ENCODE peak calls at places on chromosomes 5 and 9, in four cellular contexts. P, E, F and J are unnamed samples.

GRCh38 chr9:112838342-112838741 is 52.3 kb downstream of the SLC46A2 start:
- DNase-seq in P (no peak), E (no peak), F (no peak), J (no peak)

GRCh38 chr9:108180511-108180910 is 675.3 kb downstream of the ACTL7B start:
- DNase-seq in P (no peak), E (no peak), F (no peak), J (no peak)

GRCh38 chr9:25827626-25828025 is 149.4 kb upstream of the TUSC1 start:
- DNase-seq in P (no peak), E (no peak), F (no peak), J (no peak)

GRCh38 chr5:37704406-37704805 is 135.4 kb downstream of the GDNF start:
- DNase-seq in P (no peak), E (no peak), F (no peak), J (no peak)

GRCh38 chr5:124052201-124052600 is 540.2 kb downstream of the CSNK1G3 start:
- DNase-seq in P (no peak), E (no peak), F (no peak), J (no peak)

GRCh38 chr5:55226027-55226933 is 835 bp downstream of the MCIDAS start:
- DNase-seq in P (peak), E (peak), F (peak), J (peak)

GRCh38 chr5:555058-555623 is 30.9 kb upstream of the SLC9A3 start:
- DNase-seq in P (no peak), E (no peak), F (no peak), J (no peak)

GRCh38 chr9:137186385-137186784 is 2.0 kb downstream of the ANAPC2 start:
- DNase-seq in P (peak), E (no peak), F (no peak), J (no peak)

GRCh38 chr5:69187342-69187741 is 2.0 kb upstream of the CENPH start:
- DNase-seq in P (no peak), E (no peak), F (no peak), J (no peak)

GRCh38 chr5:56026863-56027300 is 32.1 kb upstream of the IL6ST start:
- DNase-seq in P (no peak), E (no peak), F (no peak), J (no peak)

GRCh38 chr5:41832430-41832829 is 37.8 kb downstream of the OXCT1 start:
- DNase-seq in P (no peak), E (no peak), F (no peak), J (no peak)

GRCh38 chr9:92808726-92809451 is 44.3 kb upstream of the BICD2 start:
- DNase-seq in P (peak), E (peak), F (peak), J (peak)

GRCh38 chr5:24788829-24789509 is 144.2 kb upstream of the CDH10 start:
- DNase-seq in P (no peak), E (no peak), F (no peak), J (no peak)

GRCh38 chr9:109793196-109793595 is 13.2 kb downstream of the PALM2AKAP2 start:
- DNase-seq in P (no peak), E (no peak), F (no peak), J (no peak)

GRCh38 chr5:79236364-79236969 is 536 bp downstream of the JMY start:
- DNase-seq in P (peak), E (no peak), F (peak), J (peak)

GRCh38 chr5:84028093-84028492 is 307.4 kb upstream of the HAPLN1 start:
- DNase-seq in P (no peak), E (no peak), F (no peak), J (no peak)

GRCh38 chr5:756865-757345 is 27.6 kb downstream of the ZDHHC11B start:
- DNase-seq in P (no peak), E (peak), F (peak), J (no peak)

GRCh38 chr9:113299800-113300292 is 3.3 kb downstream of the RNF183 start:
- DNase-seq in P (peak), E (no peak), F (no peak), J (no peak)

GRCh38 chr9:38009035-38009501 is 60.0 kb downstream of the SHB start:
- DNase-seq in P (no peak), E (no peak), F (no peak), J (no peak)

GRCh38 chr5:88825782-88826110 is 57.2 kb downstream of the MEF2C start:
- DNase-seq in P (no peak), E (no peak), F (no peak), J (no peak)

GRCh38 chr5:137894586-137894985 is 5.3 kb downstream of the PKD2L2 start:
- DNase-seq in P (no peak), E (no peak), F (no peak), J (no peak)

GRCh38 chr5:141968914-141969608 is at the start of gene RNF14:
- DNase-seq in P (peak), E (peak), F (peak), J (peak)

GRCh38 chr9:12719431-12719830 is 26.2 kb downstream of the TYRP1 start:
- DNase-seq in P (no peak), E (peak), F (peak), J (no peak)

GRCh38 chr9:94687451-94687850 is 39.0 kb upstream of the AOPEP start:
- DNase-seq in P (no peak), E (no peak), F (no peak), J (no peak)

GRCh38 chr5:102090770-102091169 is 205.3 kb downstream of the SLCO4C1 start:
- DNase-seq in P (peak), E (peak), F (peak), J (peak)

GRCh38 chr5:33313150-33313549 is 127.6 kb upstream of the TARS1 start:
- DNase-seq in P (no peak), E (no peak), F (no peak), J (no peak)

GRCh38 chr5:61416010-61416409 is 84.0 kb downstream of the ZSWIM6 start:
- DNase-seq in P (no peak), E (no peak), F (no peak), J (no peak)

GRCh38 chr9:84166828-84167400 is 173.6 kb downstream of the SLC28A3 start:
- DNase-seq in P (no peak), E (no peak), F (no peak), J (no peak)

GRCh38 chr5:39755986-39756385 is 331.2 kb upstream of the DAB2 start:
- DNase-seq in P (peak), E (no peak), F (no peak), J (no peak)

GRCh38 chr9:11319477-11320060 is 706.8 kb upstream of the PTPRD start:
- DNase-seq in P (no peak), E (no peak), F (peak), J (peak)

GRCh38 chr5:120684213-120684612 is 220.1 kb downstream of the PRR16 start:
- DNase-seq in P (no peak), E (no peak), F (no peak), J (no peak)

GRCh38 chr5:179438041-179438441 is 92.8 kb upstream of the ADAMTS2 start:
- DNase-seq in P (no peak), E (no peak), F (peak), J (no peak)
- TF ChIP-seq FOXJ3 in P (no peak), E (no peak), F (peak), J (no peak)

GRCh38 chr5:170757669-170758068 is 25.9 kb upstream of the GABRP start:
- DNase-seq in P (no peak), E (no peak), F (no peak), J (no peak)

GRCh38 chr5:170761048-170761707 is 22.3 kb upstream of the GABRP start:
- DNase-seq in P (no peak), E (no peak), F (no peak), J (peak)

GRCh38 chr5:170758481-170758880 is 25.0 kb upstream of the GABRP start:
- DNase-seq in P (no peak), E (no peak), F (no peak), J (no peak)

GRCh38 chr5:170761708-170762066 is 21.8 kb upstream of the GABRP start:
- DNase-seq in P (no peak), E (no peak), F (no peak), J (no peak)

DNA sequence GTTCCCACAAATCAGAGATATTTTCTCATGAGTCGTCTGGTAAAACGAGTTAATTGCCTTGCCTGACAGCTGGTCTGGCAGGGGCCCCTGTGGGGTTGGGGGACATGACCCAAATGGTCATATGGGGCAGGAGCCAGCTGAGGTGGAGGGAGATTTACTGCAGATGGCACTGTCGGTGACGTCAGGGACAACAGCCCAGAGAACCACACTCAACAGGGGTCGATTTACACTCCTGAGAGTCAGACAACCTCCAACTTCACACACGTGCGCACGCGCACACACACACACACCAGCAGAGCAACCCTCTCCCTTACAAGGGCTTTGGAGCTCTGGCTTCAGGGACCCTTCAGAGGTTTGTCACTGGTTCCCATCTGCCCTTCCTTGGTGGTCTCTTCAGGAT is 23.4 kb upstream of the GABRP start:
- DNase-seq in P (no peak), E (no peak), F (no peak), J (no peak)
- TF ChIP-seq FOXJ3 in P (no peak), E (no peak), F (no peak), J (no peak)

DNA sequence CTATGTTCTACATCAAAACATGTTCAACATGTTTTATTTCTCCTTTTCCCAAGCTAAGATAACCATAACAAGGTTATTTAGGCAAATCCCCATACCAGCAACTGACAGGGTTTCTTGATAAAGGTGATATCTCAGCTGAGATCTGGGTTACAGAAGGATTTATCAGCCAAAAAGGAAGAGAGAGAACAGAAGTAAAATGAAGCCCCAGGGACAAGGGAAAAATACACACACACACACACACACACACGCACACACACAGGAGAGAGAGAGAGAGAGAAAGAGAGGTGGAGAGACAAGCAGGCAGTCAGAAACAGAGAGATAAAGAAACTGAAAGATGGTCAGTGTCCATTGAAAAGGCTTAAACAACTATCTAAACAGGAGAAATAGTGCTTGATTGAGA is 19.7 kb upstream of the MLLT3 start:
- DNase-seq in P (no peak), E (no peak), F (no peak), J (no peak)
- TF ChIP-seq FOXJ3 in P (no peak), E (no peak), F (no peak), J (no peak)

GRCh38 chr5:64181440-64181839 is 15.8 kb downstream of the RNF180 start:
- DNase-seq in P (no peak), E (no peak), F (no peak), J (no peak)
- TF ChIP-seq FOXJ3 in P (no peak), E (no peak), F (no peak), J (no peak)

GRCh38 chr5:76153996-76154395 is 70.8 kb downstream of the SV2C start:
- DNase-seq in P (no peak), E (no peak), F (no peak), J (no peak)

GRCh38 chr5:76152161-76152560 is 69.0 kb downstream of the SV2C start:
- DNase-seq in P (no peak), E (no peak), F (no peak), J (no peak)

GRCh38 chr5:76155536-76155935 is 72.4 kb downstream of the SV2C start:
- DNase-seq in P (no peak), E (no peak), F (no peak), J (no peak)

DNA sequence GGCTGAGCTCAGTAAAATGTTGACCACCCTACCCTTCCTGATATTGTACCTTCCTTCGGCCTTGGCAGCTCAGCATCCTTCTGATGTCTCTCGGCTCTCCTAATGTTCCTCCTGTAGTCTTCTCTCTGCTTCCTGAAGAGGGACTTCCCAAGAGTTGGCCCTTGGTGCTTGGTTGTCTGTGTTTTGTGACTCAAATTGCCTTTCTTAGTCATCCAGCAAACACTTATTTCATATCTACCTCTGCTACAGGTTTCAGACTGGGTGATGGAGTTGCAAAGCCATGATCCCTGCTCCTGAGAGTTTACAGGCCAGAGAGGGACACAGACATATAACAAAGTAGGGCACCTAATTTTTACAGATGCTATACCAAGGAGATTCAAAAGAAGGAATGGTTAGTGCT is 70.1 kb downstream of the SV2C start:
- DNase-seq in P (no peak), E (no peak), F (no peak), J (no peak)
- TF ChIP-seq FOXJ3 in P (no peak), E (no peak), F (no peak), J (no peak)

DNA sequence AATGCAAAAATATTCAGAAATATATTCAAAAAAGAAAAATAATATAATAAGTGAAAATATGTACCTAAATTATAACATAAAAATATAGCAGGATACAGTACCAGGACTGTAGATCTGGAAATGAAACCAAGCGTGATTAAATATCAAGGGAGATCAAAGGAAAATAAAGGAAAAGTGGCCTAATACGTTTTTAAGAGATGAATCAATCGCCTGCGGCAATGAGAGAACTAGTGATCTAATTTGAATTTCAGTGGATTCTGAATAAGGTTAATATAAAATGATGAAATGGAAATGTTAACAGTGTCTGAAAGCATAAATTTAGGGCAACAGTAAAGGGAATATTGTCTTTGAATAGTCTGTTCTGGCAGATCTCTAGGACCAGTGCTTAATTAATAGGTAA is 1761.9 kb upstream of the ACO1 start:
- DNase-seq in P (no peak), E (no peak), F (no peak), J (no peak)
- TF ChIP-seq FOXJ3 in P (no peak), E (no peak), F (no peak), J (no peak)

GRCh38 chr9:134970198-134970597 is 52.5 kb upstream of the FCN1 start:
- DNase-seq in P (no peak), E (no peak), F (no peak), J (no peak)

GRCh38 chr9:134968011-134968822 is 50.5 kb upstream of the FCN1 start:
- DNase-seq in P (no peak), E (no peak), F (peak), J (no peak)

GRCh38 chr9:134967547-134967930 is 49.8 kb upstream of the FCN1 start:
- DNase-seq in P (no peak), E (no peak), F (peak), J (no peak)

GRCh38 chr9:134969401-134969800 is 51.7 kb upstream of the FCN1 start:
- DNase-seq in P (no peak), E (no peak), F (no peak), J (no peak)

DNA sequence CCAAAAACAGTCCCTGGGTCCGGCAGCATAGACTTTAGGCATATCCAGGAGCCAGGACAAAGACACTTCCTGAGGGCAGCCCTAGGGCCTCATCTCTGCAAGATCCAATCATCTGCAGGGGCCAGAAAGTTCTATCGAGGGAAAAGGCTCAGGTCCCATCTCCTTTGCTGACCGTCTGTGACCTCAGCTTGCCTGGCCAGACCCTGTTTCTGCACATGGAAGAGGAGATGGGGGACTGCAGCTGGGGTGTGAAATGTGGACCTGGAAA is 51.0 kb upstream of the FCN1 start:
- DNase-seq in P (no peak), E (no peak), F (no peak), J (no peak)
- TF ChIP-seq FOXJ3 in P (no peak), E (no peak), F (no peak), J (no peak)

DNA sequence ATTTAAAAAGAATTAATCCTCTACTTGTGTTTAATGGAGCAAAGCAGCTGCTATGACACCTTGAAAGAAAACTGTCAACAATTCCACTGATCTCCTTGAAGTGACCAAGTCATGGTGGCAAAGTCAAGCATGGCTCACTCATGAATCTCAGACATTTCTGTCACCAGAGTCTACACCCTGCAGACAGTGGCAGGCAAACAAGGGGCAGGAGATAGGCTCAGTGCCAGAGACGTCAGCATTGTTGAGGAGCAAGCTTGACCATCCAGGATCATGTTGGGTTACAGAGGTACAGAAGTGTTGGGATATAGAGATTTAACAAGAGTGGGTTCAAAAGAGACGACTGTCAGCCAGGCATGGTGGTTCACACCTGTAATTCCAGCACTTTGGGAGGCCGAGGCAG is 16.1 kb upstream of the VPS13A start:
- DNase-seq in P (no peak), E (no peak), F (no peak), J (no peak)
- TF ChIP-seq FOXJ3 in P (no peak), E (no peak), F (no peak), J (no peak)

GRCh38 chr5:98872679-98873078 is 56.1 kb downstream of the CHD1 start:
- DNase-seq in P (no peak), E (no peak), F (no peak), J (no peak)
- TF ChIP-seq FOXJ3 in P (no peak), E (no peak), F (no peak), J (no peak)